ENCODE peak calls at places on chromosomes 6 and 20, in six cellular contexts. F is sciatic nerve, O is PC-9, X is hypothalamus, Q is IMR-90, A is NAMALWA. N is an unnamed sample.

GRCh38 chr6:130282234-130282995 is 59.7 kb upstream of the SAMD3 start:
- DNase-seq in A (peak; percentile 33), Q (peak; percentile 45), F (no peak), O (no peak), X (no peak), N (peak; percentile 12)

GRCh38 chr6:150409576-150410066 is 40.8 kb downstream of the IYD start:
- DNase-seq in Q (no peak), A (peak; percentile 91), F (peak; percentile 84), O (no peak), X (peak; percentile 25), N (peak; percentile 94)

GRCh38 chr6:131317516-131317915 is 182.2 kb downstream of the AKAP7 start:
- DNase-seq in O (no peak), F (no peak), A (no peak), Q (peak; percentile 6), X (no peak), N (no peak)

GRCh38 chr20:31934968-31935764 is 16.7 kb downstream of the PDRG1 start:
- DNase-seq in O (no peak), Q (no peak), F (no peak), X (no peak), A (peak; percentile 47), N (peak; percentile 48)

GRCh38 chr6:74362391-74362790 is 666.4 kb downstream of the CD109 start:
- DNase-seq in O (no peak), F (no peak), Q (no peak), X (no peak), A (no peak), N (no peak)

GRCh38 chr6:44086931-44087574 is 40.2 kb downstream of the MRPL14 start:
- DNase-seq in Q (no peak), O (no peak), A (no peak), F (no peak), X (no peak), N (no peak)

GRCh38 chr20:63574156-63574828 is at the start of gene HELZ2:
- DNase-seq in O (no peak), F (peak; percentile 84), A (peak; percentile 71), Q (peak; percentile 44), X (peak; percentile 24), N (peak; percentile 68)

GRCh38 chr20:47220161-47220582 is 136.3 kb downstream of the ZMYND8 start:
- DNase-seq in X (no peak), A (peak; percentile 70), Q (no peak), O (no peak), F (no peak), N (peak; percentile 52)

GRCh38 chr6:108732101-108732870 is 115.9 kb upstream of the ARMC2 start:
- DNase-seq in A (no peak), O (peak; percentile 100), F (no peak), Q (peak; percentile 46), X (no peak), N (no peak)